ENCODE peak calls at places on chromosome 16, in five cellular contexts. T is sigmoid colon, J is ovary, H is A549, Q is stomach. P is an unnamed sample.

GRCh38 chr16:17930280-17930679 is 406.3 kb downstream of the NPIPA8 start:
- DNase-seq in H (no peak), J (no peak), Q (no peak), T (no peak), P (no peak)

GRCh38 chr16:4746991-4747574 is 12.7 kb downstream of the DNAAF8 start:
- DNase-seq in J (peak; percentile 75), T (no peak), H (no peak), Q (no peak), P (no peak)

GRCh38 chr16:54425681-54426549 is 139.3 kb upstream of the IRX3 start:
- DNase-seq in T (no peak), H (no peak), Q (no peak), J (no peak), P (no peak)

GRCh38 chr16:80804451-80805383 is at the start of gene CDYL2:
- DNase-seq in J (no peak), T (no peak), H (peak; percentile 28), Q (peak; percentile 65), P (peak; percentile 61)

GRCh38 chr16:55542459-55543082 is 23.9 kb upstream of the CAPNS2 start:
- DNase-seq in H (no peak), J (no peak), T (no peak), Q (no peak), P (no peak)

GRCh38 chr16:38941-39892 is 14.2 kb downstream of the POLR3K start:
- DNase-seq in J (no peak), H (no peak), T (no peak), Q (peak; percentile 73), P (peak; percentile 77)

GRCh38 chr16:75265911-75266701 is 14.7 kb upstream of the BCAR1 start:
- DNase-seq in Q (peak; percentile 89), J (peak; percentile 90), T (peak; percentile 90), H (peak; percentile 85), P (peak; percentile 86)

GRCh38 chr16:67157106-67157748 is 2.5 kb downstream of the TRADD start:
- DNase-seq in J (no peak), H (no peak), Q (no peak), T (peak; percentile 17), P (no peak)

GRCh38 chr16:53756329-53756996 is 52.5 kb downstream of the FTO start:
- DNase-seq in Q (no peak), J (no peak), T (no peak), H (no peak), P (no peak)

GRCh38 chr16:76535-77272 is 1.3 kb upstream of the MPG start:
- DNase-seq in J (peak; percentile 86), H (peak; percentile 48), Q (peak; percentile 66), T (peak; percentile 93), P (peak; percentile 71)

GRCh38 chr16:80639636-80640035 is 98.8 kb downstream of the DYNLRB2 start:
- DNase-seq in H (no peak), J (no peak), T (no peak), Q (no peak), P (no peak)

GRCh38 chr16:23710008-23710407 is 3.0 kb downstream of the ERN2 start:
- DNase-seq in Q (no peak), J (no peak), H (no peak), T (peak; percentile 1), P (no peak)

GRCh38 chr16:48153689-48154265 is 2.0 kb downstream of the ABCC12 start:
- DNase-seq in T (no peak), Q (no peak), H (no peak), J (no peak), P (no peak)

GRCh38 chr16:71537643-71538042 is 11.4 kb downstream of the CHST4 start:
- DNase-seq in H (peak; percentile 63), T (no peak), Q (no peak), J (no peak), P (peak; percentile 55)

GRCh38 chr16:50900391-50900942 is 158.6 kb downstream of the CYLD start:
- DNase-seq in H (no peak), Q (no peak), J (no peak), T (no peak), P (no peak)

GRCh38 chr16:12766853-12767252 is 36.8 kb downstream of the CPPED1 start:
- DNase-seq in T (no peak), H (no peak), J (no peak), Q (no peak), P (no peak)

GRCh38 chr16:24504467-24505345 is 34.7 kb upstream of the RBBP6 start:
- DNase-seq in T (peak; percentile 66), H (peak; percentile 65), J (peak; percentile 36), Q (peak; percentile 38), P (peak; percentile 38)

GRCh38 chr16:69440236-69440635 is 15.8 kb downstream of the CYB5B start:
- DNase-seq in Q (no peak), H (no peak), J (no peak), T (no peak), P (no peak)

GRCh38 chr16:4654387-4654901 is 29.8 kb downstream of the MGRN1 start:
- DNase-seq in T (no peak), H (no peak), J (no peak), Q (peak; percentile 66), P (no peak)

GRCh38 chr16:9869776-9870175 is 312.5 kb downstream of the GRIN2A start:
- DNase-seq in H (no peak), T (no peak), J (no peak), Q (no peak), P (no peak)

GRCh38 chr16:89129378-89129777 is 35.7 kb downstream of the ACSF3 start:
- DNase-seq in H (no peak), J (no peak), T (no peak), Q (no peak), P (no peak)

GRCh38 chr16:19127674-19128131 is 13.9 kb downstream of the ITPRIPL2 start:
- DNase-seq in T (no peak), J (no peak), H (no peak), Q (no peak), P (no peak)

GRCh38 chr16:26382607-26383006 is 684.1 kb upstream of the C16orf82 start:
- DNase-seq in H (no peak), J (no peak), Q (no peak), T (no peak), P (no peak)

GRCh38 chr16:89057738-89058137 is 35.9 kb upstream of the ACSF3 start:
- DNase-seq in J (no peak), H (no peak), Q (no peak), T (no peak), P (no peak)

GRCh38 chr16:65919977-65920376 is 446.5 kb upstream of the CDH5 start:
- DNase-seq in Q (no peak), H (no peak), J (no peak), T (no peak), P (no peak)

GRCh38 chr16:4385789-4386451 is 14.3 kb downstream of the VASN start:
- DNase-seq in J (no peak), H (no peak), Q (no peak), T (no peak), P (no peak)

GRCh38 chr16:87657621-87658192 is 55.4 kb downstream of the JPH3 start:
- DNase-seq in Q (no peak), J (no peak), H (no peak), T (no peak), P (no peak)

GRCh38 chr16:12254566-12254965 is 278.0 kb downstream of the SNX29 start:
- DNase-seq in H (no peak), T (no peak), J (no peak), Q (no peak), P (no peak)

GRCh38 chr16:60771138-60771537 is 1265.1 kb downstream of the CDH8 start:
- DNase-seq in Q (no peak), T (no peak), J (no peak), H (no peak), P (no peak)

GRCh38 chr16:22188595-22189442 is 17.3 kb upstream of the EEF2K start:
- DNase-seq in J (peak; percentile 68), Q (peak; percentile 78), H (peak; percentile 75), T (peak; percentile 88), P (peak; percentile 82)

GRCh38 chr16:86710602-86710950 is 132.2 kb downstream of the FOXL1 start:
- DNase-seq in J (no peak), T (peak; percentile 29), Q (no peak), H (no peak), P (no peak)

GRCh38 chr16:66551362-66551761 is 1.0 kb upstream of the CKLF start:
- DNase-seq in T (no peak), Q (no peak), H (peak; percentile 59), J (no peak), P (peak; percentile 60)

GRCh38 chr16:57735755-57736418 is at the start of gene KATNB1:
- DNase-seq in T (peak; percentile 69), Q (no peak), J (no peak), H (no peak), P (no peak)

GRCh38 chr16:381788-382717 is at the start of gene PGAP6:
- DNase-seq in J (peak; percentile 75), T (peak; percentile 83), Q (peak; percentile 79), H (no peak), P (peak; percentile 76)

GRCh38 chr16:23833960-23834685 is 1.7 kb upstream of the PRKCB start:
- DNase-seq in H (no peak), T (no peak), J (no peak), Q (no peak), P (no peak)

GRCh38 chr16:81997738-81998137 is 13.5 kb downstream of the SDR42E1 start:
- DNase-seq in Q (no peak), T (no peak), J (no peak), H (peak; percentile 26), P (no peak)

GRCh38 chr16:77637939-77638338 is 84.4 kb upstream of the NUDT7 start:
- DNase-seq in H (no peak), J (no peak), T (no peak), Q (no peak), P (no peak)
- H3K4me1 ChIP-seq in H (no peaks in the 10 kb centered on the region), J (no peaks in the 10 kb centered on the region), T (no peaks in the 10 kb centered on the region), Q (no peaks in the 10 kb centered on the region), P (no peaks in the 10 kb centered on the region)

GRCh38 chr16:62190426-62190825 is 154.2 kb upstream of the CDH8 start:
- DNase-seq in J (no peak), H (no peak), T (no peak), Q (no peak), P (no peak)
- TF ChIP-seq CTCF in J (no peak), H (peak; percentile 11), T (peak; percentile 47), Q (peak; percentile 15), P (no peak)

DNA sequence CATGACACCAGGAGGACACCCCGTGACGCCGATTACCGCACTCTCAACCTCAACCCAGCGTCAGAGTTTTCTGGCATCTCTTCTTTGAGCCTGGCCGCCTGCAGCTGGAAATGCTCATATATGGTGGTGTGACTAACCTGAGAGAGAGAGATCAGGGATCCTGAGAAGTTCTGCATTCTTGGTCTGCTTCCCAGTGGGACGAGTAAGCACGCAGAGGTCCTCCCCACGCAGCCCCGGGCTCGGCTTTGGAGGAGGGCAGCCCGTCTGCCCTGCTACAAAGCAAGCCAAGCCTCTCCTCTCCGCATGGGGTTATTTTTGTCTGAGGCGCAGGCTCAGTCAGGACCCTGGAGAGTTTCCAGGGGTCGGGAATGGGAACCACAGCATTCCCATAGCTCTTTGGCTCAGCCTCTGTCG is 16.5 kb downstream of the CRISPLD2 start:
- DNase-seq in T (peak; percentile 98), Q (peak; percentile 51), H (no peak), J (peak; percentile 95), P (peak; percentile 73)
- TF ChIP-seq EP300 in T (peak; percentile 100), Q (peak; percentile 99), H (no peak), J (peak; percentile 91), P (peak; percentile 99)

GRCh38 chr16:2516391-2517240 is 2.9 kb downstream of the ATP6V0C start:
- DNase-seq in H (no peak), T (no peak), J (no peak), Q (no peak), P (no peak)
- H3K4me1 ChIP-seq in H (peaks cover 45% of the 10 kb centered on the region), T (no peaks in the 10 kb centered on the region), J (peaks cover 35% of the 10 kb centered on the region), Q (peaks cover 83% of the 10 kb centered on the region), P (peaks cover 70% of the 10 kb centered on the region)